ENCODE peak calls at places on chromosomes 5 and 9, in eight cellular contexts. O is HTR-8/SVneo; E is amygdala; W is H7; T is choroid plexus epithelial cell; Z is stimulated activated CD8-positive, alpha-beta memory T cell treated with anti-CD3 and anti-CD28 coated beads, Interleukin-4, amount 100 ng/mL, for 4 hours; C is activated CD8-positive, alpha-beta memory T cell treated with anti-CD3 and anti-CD28 coated beads, Interleukin-2, amount 10 ng/mL, durations not matched to agents 7 days and 5 days; F is A549. S is an unnamed sample.

GRCh38 chr9:84315278-84315877 is 25.2 kb downstream of the SLC28A3 start:
- DNase-seq in E (peak), Z (peak), F (peak), T (peak), O (peak), W (peak), C (peak), S (peak)

GRCh38 chr5:53233653-53234405 is 124.3 kb upstream of the MOCS2 start:
- DNase-seq in O (no peak), E (no peak), Z (no peak), W (no peak), T (peak), C (no peak), F (no peak), S (no peak)

GRCh38 chr5:68088302-68088701 is 127.3 kb upstream of the PIK3R1 start:
- DNase-seq in Z (no peak), F (no peak), W (no peak), E (no peak), C (no peak), O (no peak), T (peak), S (no peak)

GRCh38 chr5:151926186-151926585 is 1.5 kb upstream of the GLRA1 start:
- DNase-seq in C (no peak), T (no peak), F (no peak), E (no peak), Z (no peak), O (no peak), W (no peak), S (no peak)

GRCh38 chr9:16275795-16276624 is 594.5 kb downstream of the BNC2 start:
- DNase-seq in O (no peak), Z (no peak), C (no peak), W (no peak), F (no peak), T (no peak), E (peak), S (no peak)

GRCh38 chr5:40823459-40823858 is 11.6 kb downstream of the RPL37 start:
- DNase-seq in F (no peak), E (no peak), W (no peak), Z (no peak), T (no peak), O (no peak), C (no peak), S (no peak)

GRCh38 chr9:131366745-131367401 is 27.0 kb upstream of the PRRC2B start:
- DNase-seq in C (no peak), T (peak), E (no peak), F (peak), Z (no peak), W (peak), O (peak), S (peak)

GRCh38 chr9:630817-631216 is 210.7 kb upstream of the DMRT1 start:
- DNase-seq in O (no peak), T (no peak), F (no peak), Z (no peak), E (no peak), C (no peak), W (no peak), S (no peak)

GRCh38 chr9:34377402-34377741 is 674 bp upstream of the MYORG start:
- DNase-seq in C (no peak), O (no peak), T (peak), Z (no peak), F (peak), E (no peak), W (no peak), S (no peak)

GRCh38 chr5:71836547-71837112 is 117.6 kb downstream of the CARTPT start:
- DNase-seq in Z (no peak), T (peak), C (no peak), E (no peak), O (no peak), F (no peak), W (no peak), S (no peak)

GRCh38 chr9:109251776-109252106 is 69.1 kb downstream of the EPB41L4B start:
- DNase-seq in T (no peak), E (no peak), Z (no peak), F (no peak), W (no peak), O (no peak), C (no peak), S (no peak)

GRCh38 chr5:72662936-72663335 is 153.5 kb upstream of the TNPO1 start:
- DNase-seq in W (peak), O (no peak), Z (no peak), F (no peak), E (no peak), C (no peak), T (no peak), S (no peak)

GRCh38 chr5:156920042-156920860 is 42.8 kb downstream of the TIMD4 start:
- DNase-seq in Z (no peak), O (no peak), C (peak), W (no peak), F (no peak), E (no peak), T (no peak), S (no peak)

GRCh38 chr5:139985733-139986132 is 57.4 kb downstream of the NRG2 start:
- DNase-seq in E (no peak), O (peak), C (no peak), T (peak), Z (no peak), F (peak), W (no peak), S (no peak)

GRCh38 chr9:136438548-136438908 is 1.1 kb downstream of the INPP5E start:
- DNase-seq in W (peak), T (peak), C (peak), O (no peak), Z (no peak), F (no peak), E (no peak), S (peak)

GRCh38 chr5:110063640-110064592 is 374.2 kb downstream of the MAN2A1 start:
- DNase-seq in F (no peak), T (peak), C (no peak), W (no peak), O (no peak), E (no peak), Z (no peak), S (no peak)

GRCh38 chr9:31304576-31304975 is 1079.9 kb upstream of the ACO1 start:
- DNase-seq in C (no peak), F (no peak), T (peak), O (peak), E (no peak), W (no peak), Z (no peak), S (no peak)

GRCh38 chr9:130626249-130626982 is 38.0 kb upstream of the PRDM12 start:
- DNase-seq in O (no peak), Z (no peak), T (no peak), E (no peak), W (peak), C (no peak), F (no peak), S (no peak)

GRCh38 chr9:22169243-22169642 is 160.1 kb upstream of the CDKN2B start:
- DNase-seq in F (no peak), E (no peak), O (peak), T (peak), C (no peak), Z (no peak), W (no peak), S (no peak)

GRCh38 chr5:120252839-120253238 is 211.3 kb upstream of the PRR16 start:
- DNase-seq in Z (no peak), E (no peak), T (peak), F (no peak), W (no peak), C (no peak), O (no peak), S (no peak)

GRCh38 chr5:138985256-138985655 is 110.1 kb upstream of the LRRTM2 start:
- DNase-seq in O (no peak), Z (no peak), E (no peak), T (peak), C (peak), F (no peak), W (no peak), S (no peak)

GRCh38 chr5:87114631-87115030 is 153.1 kb upstream of the RASA1 start:
- DNase-seq in E (no peak), F (no peak), O (no peak), T (no peak), C (no peak), Z (no peak), W (no peak), S (no peak)

GRCh38 chr5:180806351-180807011 is 3.9 kb upstream of the MGAT1 start:
- DNase-seq in C (no peak), E (no peak), F (no peak), O (no peak), W (no peak), T (no peak), Z (no peak), S (no peak)

GRCh38 chr5:1998716-1999317 is 116.1 kb upstream of the IRX4 start:
- DNase-seq in C (no peak), T (no peak), Z (no peak), O (no peak), E (no peak), W (no peak), F (no peak), S (no peak)

GRCh38 chr5:60687927-60688720 is 11.8 kb downstream of the DEPDC1B start:
- DNase-seq in C (no peak), Z (no peak), E (no peak), F (peak), T (peak), W (no peak), O (no peak), S (no peak)

GRCh38 chr5:98904786-98905185 is 24.0 kb downstream of the CHD1 start:
- DNase-seq in O (peak), E (no peak), W (no peak), C (no peak), F (no peak), Z (no peak), T (peak), S (no peak)

GRCh38 chr5:3325206-3325605 is 270.4 kb upstream of the IRX1 start:
- DNase-seq in Z (no peak), O (no peak), C (no peak), T (no peak), E (no peak), F (no peak), W (no peak), S (no peak)

GRCh38 chr9:109141375-109141774 is 21.6 kb upstream of the TMEM245 start:
- DNase-seq in C (no peak), O (no peak), W (no peak), F (no peak), T (no peak), E (no peak), Z (no peak), S (no peak)

GRCh38 chr5:8516356-8516755 is 647.4 kb downstream of the MTRR start:
- DNase-seq in C (no peak), W (no peak), Z (no peak), F (no peak), T (no peak), O (no peak), E (no peak), S (no peak)

GRCh38 chr5:149439899-149440655 is 61.0 kb upstream of the IL17B start:
- DNase-seq in O (no peak), C (no peak), T (peak), F (peak), W (peak), Z (no peak), E (no peak), S (peak)

GRCh38 chr9:88191451-88191850 is 53.2 kb upstream of the SPATA31C2 start:
- DNase-seq in F (no peak), C (no peak), O (no peak), E (no peak), T (no peak), W (no peak), Z (no peak), S (no peak)

S was measured in HAP-1.